ENCODE peak calls at places on chromosomes 2 and 18, in four cellular contexts. K is colonic mucosa, C is foreskin keratinocyte, P is aorta. G is an unnamed sample. For H3K4me1, the result is how much of the 10 kb centered on the place peaks cover.

GRCh38 chr2:20273045-20273444 is 48.1 kb upstream of the SDC1 start:
- DNase-seq in K (no peak), P (no peak), C (no peak), G (no peak)

GRCh38 chr2:33240178-33240577 is 236.3 kb upstream of the RASGRP3 start:
- DNase-seq in K (no peak), C (no peak), P (no peak), G (no peak)

GRCh38 chr2:23554054-23554697 is 169.2 kb downstream of the KLHL29 start:
- DNase-seq in P (peak), C (no peak), K (no peak), G (no peak)

GRCh38 chr2:56107486-56107885 is 76.3 kb upstream of the CCDC85A start:
- DNase-seq in K (no peak), P (no peak), C (no peak), G (no peak)

GRCh38 chr2:26088038-26088643 is 54.3 kb downstream of the RAB10 start:
- DNase-seq in C (no peak), P (no peak), K (no peak), G (no peak)

GRCh38 chr2:240424341-240425235 is 10.9 kb upstream of the GPC1 start:
- DNase-seq in P (peak), C (no peak), K (no peak), G (peak)

GRCh38 chr18:79305976-79306375 is 89.8 kb upstream of the NFATC1 start:
- DNase-seq in P (no peak), C (no peak), K (no peak), G (no peak)

GRCh38 chr18:79077181-79077580 is 8.0 kb downstream of the ATP9B start:
- DNase-seq in C (no peak), P (no peak), K (no peak), G (no peak)

GRCh38 chr18:55096261-55097026 is 137.2 kb upstream of the CCDC68 start:
- DNase-seq in P (no peak), C (peak), K (peak), G (no peak)

GRCh38 chr2:166180951-166181812 is 53.4 kb upstream of the SCN1A start:
- DNase-seq in K (peak), P (no peak), C (no peak), G (peak)

GRCh38 chr2:7748717-7749415 is 831.7 kb downstream of the RNF144A start:
- DNase-seq in P (no peak), K (no peak), C (peak), G (no peak)

GRCh38 chr2:5842326-5842725 is 150.1 kb downstream of the SOX11 start:
- DNase-seq in C (no peak), K (no peak), P (no peak), G (no peak)

GRCh38 chr18:77776104-77776503 is 526.5 kb downstream of the GALR1 start:
- DNase-seq in P (no peak), K (no peak), C (no peak), G (no peak)

GRCh38 chr18:50203801-50204604 is 9.1 kb upstream of the MYO5B start:
- DNase-seq in P (no peak), C (no peak), K (peak), G (no peak)

GRCh38 chr2:130727286-130727924 is 1.5 kb upstream of the GPR148 start:
- DNase-seq in P (peak), K (peak), C (peak), G (peak)

GRCh38 chr2:205803507-205803906 is 121.2 kb downstream of the NRP2 start:
- DNase-seq in C (no peak), P (no peak), K (no peak), G (no peak)

GRCh38 chr18:76348267-76349066 is 146.6 kb downstream of the ZNF516 start:
- DNase-seq in P (no peak), K (no peak), C (no peak), G (no peak)

GRCh38 chr2:111702119-111702808 is 181.7 kb downstream of the ANAPC1 start:
- DNase-seq in P (no peak), C (no peak), K (peak), G (no peak)

GRCh38 chr2:227826019-227826521 is 12.4 kb downstream of the CCL20 start:
- DNase-seq in K (peak), C (peak), P (no peak), G (no peak)

GRCh38 chr18:79528846-79529245 is 133.1 kb downstream of the NFATC1 start:
- DNase-seq in K (peak), C (no peak), P (peak), G (peak)

GRCh38 chr2:126448611-126449010 is 207.3 kb upstream of the GYPC start:
- DNase-seq in K (no peak), C (no peak), P (no peak), G (no peak)

GRCh38 chr2:37523861-37524362 is 147.5 kb downstream of the CDC42EP3 start:
- DNase-seq in K (peak), C (peak), P (no peak), G (no peak)

GRCh38 chr2:108853421-108853820 is 66.8 kb downstream of the CCDC138 start:
- DNase-seq in C (no peak), K (no peak), P (no peak), G (no peak)

GRCh38 chr18:24270937-24271380 is 126.7 kb downstream of the OSBPL1A start:
- DNase-seq in P (no peak), C (peak), K (no peak), G (no peak)

GRCh38 chr2:109611467-109612095 is 2.2 kb downstream of the SEPTIN10 start:
- DNase-seq in P (no peak), C (no peak), K (no peak), G (no peak)

GRCh38 chr2:30862054-30862651 is 54.9 kb upstream of the CAPN13 start:
- DNase-seq in K (peak), C (no peak), P (no peak), G (peak)

GRCh38 chr2:237866119-237866621 is 6.7 kb downstream of the RAMP1 start:
- DNase-seq in C (no peak), P (no peak), K (no peak), G (no peak)

GRCh38 chr2:207103132-207103531 is 62.6 kb downstream of the KLF7 start:
- DNase-seq in P (no peak), K (no peak), C (no peak), G (no peak)

GRCh38 chr18:9743200-9744016 is 35.3 kb downstream of the RAB31 start:
- DNase-seq in C (peak), K (no peak), P (peak), G (peak)

GRCh38 chr2:196242131-196242620 is 70.8 kb upstream of the STK17B start:
- DNase-seq in P (no peak), K (no peak), C (peak), G (no peak)

GRCh38 chr18:25825066-25825465 is 265.3 kb downstream of the SS18 start:
- DNase-seq in K (no peak), C (no peak), P (no peak), G (no peak)

GRCh38 chr2:64456298-64456697 is 2.3 kb downstream of the LGALSL start:
- DNase-seq in P (no peak), K (no peak), C (no peak), G (no peak)

GRCh38 chr2:109660046-109660860 is 46.1 kb downstream of the SOWAHC start:
- DNase-seq in K (no peak), C (no peak), P (no peak), G (no peak)

GRCh38 chr2:240786871-240787311 is 33.1 kb downstream of the KIF1A start:
- DNase-seq in P (no peak), K (no peak), C (no peak), G (no peak)

GRCh38 chr18:79814373-79814772 is 16.6 kb downstream of the KCNG2 start:
- DNase-seq in C (no peak), K (no peak), P (no peak), G (no peak)

DNA sequence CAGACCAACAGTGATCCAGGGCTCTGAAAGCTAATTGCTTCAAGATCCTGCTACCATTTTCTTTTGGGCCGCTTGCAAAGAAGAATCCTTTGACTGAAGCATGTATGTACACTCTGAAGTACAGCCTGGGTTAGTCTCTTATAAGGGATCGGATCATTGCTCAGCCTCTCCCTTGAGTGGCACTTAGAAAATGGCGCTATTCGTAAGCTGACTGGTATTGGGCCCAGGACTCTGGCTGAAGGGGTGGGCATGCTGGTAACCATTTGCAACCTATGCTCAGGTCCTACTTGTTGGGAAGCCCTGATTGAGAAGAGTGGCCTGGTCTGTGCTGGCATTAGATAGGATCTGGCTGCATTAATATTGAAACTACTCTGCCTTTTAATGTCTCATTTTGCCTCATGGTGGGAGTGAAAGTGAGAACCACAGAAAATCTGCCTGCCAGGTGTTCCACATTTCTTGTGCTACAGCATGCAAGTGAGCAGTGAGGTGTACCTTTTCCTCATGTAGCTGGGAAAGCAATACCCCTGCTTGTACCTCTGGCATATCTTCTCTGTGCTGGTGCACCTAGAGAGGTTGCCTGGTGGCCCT is 661 bp upstream of the MGAT5 start:
- DNase-seq in K (no peak), P (no peak), C (no peak), G (no peak)
- H3K4me1 ChIP-seq in K (under half), P (under half), C (under half), G (under half)

DNA sequence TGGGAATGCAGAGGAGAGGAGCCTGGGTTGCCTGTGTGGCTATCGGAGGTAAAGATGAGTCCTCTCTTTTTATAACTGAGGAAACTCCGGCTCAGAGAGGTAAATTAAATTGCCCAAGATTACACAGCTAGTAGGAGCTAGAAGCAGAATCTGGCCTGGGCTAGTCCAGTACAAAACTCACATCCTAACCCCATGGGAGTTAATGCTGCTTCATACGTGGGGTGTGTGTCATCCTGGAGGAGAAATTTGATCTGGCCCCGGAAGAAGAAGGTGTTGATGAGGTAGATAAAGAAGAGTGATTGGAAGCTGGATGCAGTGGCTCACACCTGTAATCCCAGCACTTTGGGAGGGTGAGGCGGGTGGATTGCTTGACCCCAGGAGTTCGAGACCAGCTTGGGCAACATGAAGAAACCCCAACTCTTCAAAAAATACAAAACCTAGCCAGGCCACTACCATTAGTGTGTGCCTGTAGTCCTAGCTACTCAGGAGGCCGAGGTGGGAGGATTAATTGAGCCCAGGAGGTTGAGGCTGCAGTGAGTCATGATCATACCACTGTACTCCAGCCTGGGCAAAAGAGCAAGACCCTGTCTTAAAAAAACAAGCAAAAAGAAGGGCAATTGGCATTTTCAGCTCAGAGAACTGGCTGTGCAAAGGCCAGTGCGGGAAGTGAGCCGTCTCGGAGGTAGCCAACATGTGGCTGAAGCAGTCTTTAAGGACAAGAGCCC is 33.7 kb downstream of the CTIF start:
- DNase-seq in C (no peak), P (peak), K (no peak), G (no peak)
- H3K27ac ChIP-seq in C (no peak), P (peak), K (no peak), G (no peak)

DNA sequence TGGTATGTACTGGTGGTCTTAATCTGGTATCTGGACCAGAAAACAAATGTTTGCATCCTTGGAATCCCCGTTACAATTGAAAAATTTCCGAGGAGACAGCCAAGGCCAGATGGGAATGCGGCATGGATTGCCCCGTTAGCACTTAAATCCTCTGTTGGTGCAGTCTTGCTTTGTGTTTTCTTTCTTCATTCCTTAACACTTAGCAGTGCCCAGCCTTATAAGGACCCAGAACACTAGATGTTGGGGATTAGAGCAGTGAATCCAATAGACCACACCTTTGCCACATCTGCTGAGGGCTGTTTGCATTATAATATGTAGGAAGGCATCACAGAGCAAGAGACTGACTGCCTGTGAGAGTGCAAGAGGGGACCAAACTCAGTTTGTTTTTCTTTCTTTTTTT is 12.8 kb upstream of the ZNF532 start:
- DNase-seq in C (no peak), P (no peak), K (no peak), G (no peak)
- H3K4me1 ChIP-seq in C (under half), P (under half), K (under half), G (under half)

GRCh38 chr2:39631256-39631655 is 34.5 kb upstream of the TMEM178A start:
- DNase-seq in K (no peak), C (no peak), P (no peak), G (no peak)
- H3K27ac ChIP-seq in K (no peak), C (peak), P (no peak), G (no peak)

DNA sequence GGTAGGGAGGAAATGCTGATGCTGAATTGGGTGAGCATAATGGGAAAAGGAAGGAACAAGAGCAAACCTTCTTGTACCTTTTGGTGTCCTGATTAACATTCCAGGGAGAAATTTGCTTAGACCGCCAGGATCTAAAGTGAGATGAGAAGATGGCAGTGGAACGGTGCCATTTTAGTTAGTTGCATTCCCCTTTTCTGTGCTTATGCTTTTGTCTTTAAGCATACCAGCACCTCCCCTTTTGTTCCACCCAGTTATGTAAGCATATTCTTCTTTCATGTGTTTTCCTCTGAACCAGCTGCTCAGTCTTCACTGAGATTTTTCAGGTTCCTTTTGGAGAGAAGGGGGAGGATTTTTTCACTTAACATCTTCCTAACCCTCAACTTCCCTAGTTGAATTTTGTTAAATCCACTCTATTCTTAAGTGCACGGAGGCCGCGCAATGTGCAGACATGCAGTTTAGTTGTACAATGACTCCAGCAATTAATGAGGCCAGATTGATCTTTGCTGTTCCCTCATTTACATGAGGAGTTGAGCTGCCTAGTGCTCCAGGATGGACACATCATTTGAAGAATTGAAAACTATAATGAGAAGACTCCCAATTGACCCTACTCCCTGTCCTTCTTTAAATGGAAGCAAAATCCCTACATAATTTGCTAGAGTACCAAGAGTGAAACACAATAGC is 73.9 kb downstream of the MAP4K4 start:
- DNase-seq in P (no peak), K (no peak), C (no peak), G (no peak)
- H3K4me1 ChIP-seq in P (under half), K (under half), C (under half), G (under half)

GRCh38 chr2:88690591-88691338 is 708 bp upstream of the RPIA start:
- DNase-seq in C (no peak), K (peak), P (no peak), G (peak)

GRCh38 chr2:88692187-88692586 is 714 bp downstream of the RPIA start:
- DNase-seq in P (peak), K (peak), C (no peak), G (peak)

GRCh38 chr2:88687384-88687783 is 4.1 kb upstream of the RPIA start:
- DNase-seq in K (no peak), C (no peak), P (no peak), G (no peak)

GRCh38 chr2:88694015-88694414 is 2.5 kb downstream of the RPIA start:
- DNase-seq in K (no peak), P (no peak), C (no peak), G (no peak)

DNA sequence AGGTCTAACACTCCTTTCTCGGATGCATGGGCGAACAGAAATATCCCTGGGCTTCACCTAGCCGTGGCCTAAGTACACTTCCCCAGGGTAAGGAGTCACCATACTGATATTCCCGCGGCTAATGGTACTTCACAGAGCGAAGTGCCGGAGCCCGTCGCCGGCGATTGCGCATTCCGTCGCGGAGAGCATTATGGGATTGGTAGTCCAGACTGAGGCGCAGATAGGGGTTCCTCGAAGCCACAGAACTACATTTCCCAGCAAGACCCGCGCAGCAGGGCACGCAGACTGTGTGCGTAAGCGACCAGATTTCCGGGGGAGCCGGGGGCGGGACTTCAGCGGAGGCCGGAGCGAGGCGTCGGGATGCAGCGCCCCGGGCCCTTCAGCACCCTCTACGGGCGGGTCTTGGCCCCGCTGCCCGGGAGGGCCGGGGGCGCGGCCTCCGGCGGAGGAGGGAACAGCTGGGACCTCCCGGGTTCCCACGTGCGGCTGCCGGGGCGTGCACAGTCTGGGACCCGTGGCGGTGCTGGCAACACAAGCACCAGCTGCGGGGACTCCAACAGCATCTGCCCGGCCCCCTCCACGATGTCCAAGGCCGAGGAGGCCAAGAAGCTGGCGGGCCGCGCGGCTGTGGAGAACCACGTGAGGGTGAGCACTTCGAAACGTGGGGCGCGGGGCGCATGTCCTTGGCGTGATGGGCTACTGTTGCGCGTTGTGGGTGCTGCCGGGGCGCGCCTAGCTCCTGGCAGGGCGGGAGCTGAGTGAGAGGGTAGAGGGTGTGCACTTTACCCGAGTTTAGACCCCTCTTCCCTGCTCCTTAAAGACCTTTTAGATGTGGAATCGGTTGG is at the start of gene RPIA:
- DNase-seq in K (peak), C (peak), P (peak), G (peak)
- H3K27ac ChIP-seq in K (peak), C (peak), P (peak), G (peak)

GRCh38 chr18:37611623-37612279 is 46.2 kb upstream of the CELF4 start:
- DNase-seq in C (no peak), P (no peak), K (no peak), G (no peak)

GRCh38 chr18:37607281-37607680 is 41.7 kb upstream of the CELF4 start:
- DNase-seq in P (no peak), C (no peak), K (no peak), G (no peak)

GRCh38 chr18:37612941-37613340 is 47.3 kb upstream of the CELF4 start:
- DNase-seq in K (no peak), P (no peak), C (no peak), G (no peak)

GRCh38 chr18:37612519-37612918 is 46.9 kb upstream of the CELF4 start:
- DNase-seq in K (no peak), C (no peak), P (no peak), G (no peak)

DNA sequence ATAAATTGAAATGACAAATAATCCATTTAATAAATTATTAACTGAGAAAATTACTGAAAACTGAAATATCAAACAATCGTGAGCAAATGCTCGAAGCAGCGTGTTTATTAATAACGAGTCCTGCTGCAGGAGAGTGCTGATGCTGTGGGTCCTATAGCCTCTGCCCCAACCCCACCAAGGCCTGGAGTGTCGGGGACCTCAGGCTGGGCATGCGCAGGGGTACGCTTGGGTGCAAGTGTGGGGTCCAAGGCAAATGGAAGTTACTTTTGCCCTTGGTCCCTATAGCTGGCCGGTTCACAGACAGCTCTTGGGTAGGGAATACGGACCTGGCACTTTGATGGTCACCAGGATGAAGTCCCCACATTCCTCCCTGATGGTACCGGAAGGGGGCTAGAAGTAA is 43.3 kb upstream of the CELF4 start:
- DNase-seq in C (no peak), K (no peak), P (no peak), G (no peak)
- H3K4me1 ChIP-seq in C (under half), K (under half), P (under half), G (under half)